ENCODE peak calls at places on chromosomes 13 and 19, in nine cellular contexts. One of them, this sample, is unnamed.

GRCh38 chr13:109870281-109871017 is 84.1 kb upstream of the IRS2 start:
- DNase-seq in AG04450: no peak
- DNase-seq in fibroblast of lung: no peak
- DNase-seq in breast epithelium: no peak
- DNase-seq in IMR-90: no peak
- DNase-seq in adrenal gland: no peak
- DNase-seq in left ventricle myocardium inferior: no peak
- DNase-seq in CD8-positive, alpha-beta T cell: no peak
- DNase-seq in endothelial cell of umbilical vein: no peak
- DNase-seq in this sample: no peak

GRCh38 chr19:41411682-41412265 is 14.2 kb downstream of the BCKDHA start:
- DNase-seq in AG04450: no peak
- DNase-seq in fibroblast of lung: no peak
- DNase-seq in breast epithelium: no peak
- DNase-seq in IMR-90: no peak
- DNase-seq in adrenal gland: peak
- DNase-seq in left ventricle myocardium inferior: peak
- DNase-seq in CD8-positive, alpha-beta T cell: no peak
- DNase-seq in endothelial cell of umbilical vein: no peak
- DNase-seq in this sample: no peak

GRCh38 chr19:41303941-41304340 is 6.0 kb upstream of the CCDC97 start:
- DNase-seq in AG04450: no peak
- DNase-seq in fibroblast of lung: no peak
- DNase-seq in breast epithelium: no peak
- DNase-seq in IMR-90: no peak
- DNase-seq in adrenal gland: no peak
- DNase-seq in left ventricle myocardium inferior: no peak
- DNase-seq in CD8-positive, alpha-beta T cell: no peak
- DNase-seq in endothelial cell of umbilical vein: no peak
- DNase-seq in this sample: no peak

GRCh38 chr19:28710278-28710677 is 502.7 kb downstream of the UQCRFS1 start:
- DNase-seq in AG04450: peak
- DNase-seq in fibroblast of lung: peak
- DNase-seq in breast epithelium: no peak
- DNase-seq in IMR-90: peak
- DNase-seq in adrenal gland: no peak
- DNase-seq in left ventricle myocardium inferior: no peak
- DNase-seq in CD8-positive, alpha-beta T cell: no peak
- DNase-seq in endothelial cell of umbilical vein: peak
- DNase-seq in this sample: no peak

GRCh38 chr19:6772028-6772865 is at the start of gene VAV1:
- DNase-seq in AG04450: no peak
- DNase-seq in fibroblast of lung: no peak
- DNase-seq in breast epithelium: no peak
- DNase-seq in IMR-90: no peak
- DNase-seq in adrenal gland: peak
- DNase-seq in left ventricle myocardium inferior: peak
- DNase-seq in CD8-positive, alpha-beta T cell: peak
- DNase-seq in endothelial cell of umbilical vein: no peak
- DNase-seq in this sample: no peak

GRCh38 chr13:100269837-100270236 is 180.9 kb downstream of the PCCA start:
- DNase-seq in AG04450: peak
- DNase-seq in fibroblast of lung: peak
- DNase-seq in breast epithelium: no peak
- DNase-seq in IMR-90: peak
- DNase-seq in adrenal gland: peak
- DNase-seq in left ventricle myocardium inferior: peak
- DNase-seq in CD8-positive, alpha-beta T cell: no peak
- DNase-seq in endothelial cell of umbilical vein: peak
- DNase-seq in this sample: peak

GRCh38 chr19:49347835-49348234 is 12.6 kb downstream of the CD37 start:
- DNase-seq in AG04450: no peak
- DNase-seq in fibroblast of lung: peak
- DNase-seq in breast epithelium: no peak
- DNase-seq in IMR-90: peak
- DNase-seq in adrenal gland: no peak
- DNase-seq in left ventricle myocardium inferior: no peak
- DNase-seq in CD8-positive, alpha-beta T cell: no peak
- DNase-seq in endothelial cell of umbilical vein: peak
- DNase-seq in this sample: no peak

GRCh38 chr13:91031508-91031907 is 316.0 kb upstream of the MIR17HG start:
- DNase-seq in AG04450: no peak
- DNase-seq in fibroblast of lung: no peak
- DNase-seq in breast epithelium: no peak
- DNase-seq in IMR-90: no peak
- DNase-seq in adrenal gland: no peak
- DNase-seq in left ventricle myocardium inferior: no peak
- DNase-seq in CD8-positive, alpha-beta T cell: no peak
- DNase-seq in endothelial cell of umbilical vein: no peak
- DNase-seq in this sample: no peak

GRCh38 chr13:78137404-78138142 is 218.9 kb upstream of the EDNRB start:
- DNase-seq in AG04450: peak
- DNase-seq in fibroblast of lung: peak
- DNase-seq in breast epithelium: no peak
- DNase-seq in IMR-90: peak
- DNase-seq in adrenal gland: no peak
- DNase-seq in left ventricle myocardium inferior: no peak
- DNase-seq in CD8-positive, alpha-beta T cell: no peak
- DNase-seq in endothelial cell of umbilical vein: peak
- DNase-seq in this sample: no peak

GRCh38 chr13:60282708-60283107 is 114.3 kb upstream of the TDRD3 start:
- DNase-seq in AG04450: no peak
- DNase-seq in fibroblast of lung: no peak
- DNase-seq in breast epithelium: no peak
- DNase-seq in IMR-90: no peak
- DNase-seq in adrenal gland: no peak
- DNase-seq in left ventricle myocardium inferior: no peak
- DNase-seq in CD8-positive, alpha-beta T cell: no peak
- DNase-seq in endothelial cell of umbilical vein: no peak
- DNase-seq in this sample: no peak

GRCh38 chr13:113630296-113630695 is 27.7 kb downstream of the ATP4B start:
- DNase-seq in AG04450: no peak
- DNase-seq in fibroblast of lung: no peak
- DNase-seq in breast epithelium: peak
- DNase-seq in IMR-90: no peak
- DNase-seq in adrenal gland: no peak
- DNase-seq in left ventricle myocardium inferior: peak
- DNase-seq in CD8-positive, alpha-beta T cell: no peak
- DNase-seq in endothelial cell of umbilical vein: no peak
- DNase-seq in this sample: no peak

GRCh38 chr13:48828962-48829405 is 146.7 kb upstream of the FNDC3A start:
- DNase-seq in AG04450: no peak
- DNase-seq in fibroblast of lung: peak
- DNase-seq in breast epithelium: no peak
- DNase-seq in IMR-90: peak
- DNase-seq in adrenal gland: no peak
- DNase-seq in left ventricle myocardium inferior: no peak
- DNase-seq in CD8-positive, alpha-beta T cell: no peak
- DNase-seq in endothelial cell of umbilical vein: no peak
- DNase-seq in this sample: no peak

GRCh38 chr19:17564783-17565182 is 9.3 kb downstream of the COLGALT1 start:
- DNase-seq in AG04450: no peak
- DNase-seq in fibroblast of lung: no peak
- DNase-seq in breast epithelium: no peak
- DNase-seq in IMR-90: no peak
- DNase-seq in adrenal gland: no peak
- DNase-seq in left ventricle myocardium inferior: no peak
- DNase-seq in CD8-positive, alpha-beta T cell: no peak
- DNase-seq in endothelial cell of umbilical vein: no peak
- DNase-seq in this sample: no peak
- TF ChIP-seq CTCF in AG04450: no peak
- TF ChIP-seq CTCF in fibroblast of lung: no peak
- TF ChIP-seq CTCF in breast epithelium: no peak
- TF ChIP-seq CTCF in IMR-90: no peak
- TF ChIP-seq CTCF in adrenal gland: no peak
- TF ChIP-seq CTCF in left ventricle myocardium inferior: no peak
- TF ChIP-seq CTCF in CD8-positive, alpha-beta T cell: no peak
- TF ChIP-seq CTCF in endothelial cell of umbilical vein: no peak
- TF ChIP-seq CTCF in this sample: no peak

GRCh38 chr19:13281567-13282291 is 131.5 kb downstream of the IER2 start:
- DNase-seq in AG04450: no peak
- DNase-seq in fibroblast of lung: no peak
- DNase-seq in breast epithelium: no peak
- DNase-seq in IMR-90: no peak
- DNase-seq in adrenal gland: no peak
- DNase-seq in left ventricle myocardium inferior: no peak
- DNase-seq in CD8-positive, alpha-beta T cell: no peak
- DNase-seq in endothelial cell of umbilical vein: no peak
- DNase-seq in this sample: no peak

GRCh38 chr19:13282486-13283065 is 132.4 kb downstream of the IER2 start:
- DNase-seq in AG04450: no peak
- DNase-seq in fibroblast of lung: no peak
- DNase-seq in breast epithelium: no peak
- DNase-seq in IMR-90: no peak
- DNase-seq in adrenal gland: no peak
- DNase-seq in left ventricle myocardium inferior: no peak
- DNase-seq in CD8-positive, alpha-beta T cell: no peak
- DNase-seq in endothelial cell of umbilical vein: no peak
- DNase-seq in this sample: no peak

GRCh38 chr19:13275016-13275722 is 125.0 kb downstream of the IER2 start:
- DNase-seq in AG04450: no peak
- DNase-seq in fibroblast of lung: no peak
- DNase-seq in breast epithelium: no peak
- DNase-seq in IMR-90: no peak
- DNase-seq in adrenal gland: no peak
- DNase-seq in left ventricle myocardium inferior: no peak
- DNase-seq in CD8-positive, alpha-beta T cell: no peak
- DNase-seq in endothelial cell of umbilical vein: no peak
- DNase-seq in this sample: no peak

GRCh38 chr19:13277104-13277809 is 127.0 kb downstream of the IER2 start:
- DNase-seq in AG04450: peak
- DNase-seq in fibroblast of lung: peak
- DNase-seq in breast epithelium: no peak
- DNase-seq in IMR-90: peak
- DNase-seq in adrenal gland: peak
- DNase-seq in left ventricle myocardium inferior: peak
- DNase-seq in CD8-positive, alpha-beta T cell: peak
- DNase-seq in endothelial cell of umbilical vein: peak
- DNase-seq in this sample: no peak
- H3K4me3 ChIP-seq in AG04450: no peak
- H3K4me3 ChIP-seq in fibroblast of lung: no peak
- H3K4me3 ChIP-seq in breast epithelium: no peak
- H3K4me3 ChIP-seq in IMR-90: no peak
- H3K4me3 ChIP-seq in adrenal gland: no peak
- H3K4me3 ChIP-seq in left ventricle myocardium inferior: no peak
- H3K4me3 ChIP-seq in CD8-positive, alpha-beta T cell: peak
- H3K4me3 ChIP-seq in endothelial cell of umbilical vein: no peak
- H3K4me3 ChIP-seq in this sample: no peak

GRCh38 chr19:47093254-47093653 is 20.3 kb downstream of the ZC3H4 start:
- DNase-seq in AG04450: no peak
- DNase-seq in fibroblast of lung: no peak
- DNase-seq in breast epithelium: no peak
- DNase-seq in IMR-90: no peak
- DNase-seq in adrenal gland: no peak
- DNase-seq in left ventricle myocardium inferior: no peak
- DNase-seq in CD8-positive, alpha-beta T cell: no peak
- DNase-seq in endothelial cell of umbilical vein: no peak
- DNase-seq in this sample: no peak

GRCh38 chr19:47096721-47097120 is 16.9 kb downstream of the ZC3H4 start:
- DNase-seq in AG04450: no peak
- DNase-seq in fibroblast of lung: no peak
- DNase-seq in breast epithelium: no peak
- DNase-seq in IMR-90: no peak
- DNase-seq in adrenal gland: no peak
- DNase-seq in left ventricle myocardium inferior: peak
- DNase-seq in CD8-positive, alpha-beta T cell: no peak
- DNase-seq in endothelial cell of umbilical vein: no peak
- DNase-seq in this sample: no peak

GRCh38 chr19:47093841-47094240 is 19.7 kb downstream of the ZC3H4 start:
- DNase-seq in AG04450: no peak
- DNase-seq in fibroblast of lung: no peak
- DNase-seq in breast epithelium: no peak
- DNase-seq in IMR-90: no peak
- DNase-seq in adrenal gland: no peak
- DNase-seq in left ventricle myocardium inferior: no peak
- DNase-seq in CD8-positive, alpha-beta T cell: no peak
- DNase-seq in endothelial cell of umbilical vein: no peak
- DNase-seq in this sample: no peak

GRCh38 chr19:47095707-47096704 is 17.6 kb downstream of the ZC3H4 start:
- DNase-seq in AG04450: no peak
- DNase-seq in fibroblast of lung: peak
- DNase-seq in breast epithelium: peak
- DNase-seq in IMR-90: no peak
- DNase-seq in adrenal gland: no peak
- DNase-seq in left ventricle myocardium inferior: peak
- DNase-seq in CD8-positive, alpha-beta T cell: no peak
- DNase-seq in endothelial cell of umbilical vein: no peak
- DNase-seq in this sample: peak

DNA sequence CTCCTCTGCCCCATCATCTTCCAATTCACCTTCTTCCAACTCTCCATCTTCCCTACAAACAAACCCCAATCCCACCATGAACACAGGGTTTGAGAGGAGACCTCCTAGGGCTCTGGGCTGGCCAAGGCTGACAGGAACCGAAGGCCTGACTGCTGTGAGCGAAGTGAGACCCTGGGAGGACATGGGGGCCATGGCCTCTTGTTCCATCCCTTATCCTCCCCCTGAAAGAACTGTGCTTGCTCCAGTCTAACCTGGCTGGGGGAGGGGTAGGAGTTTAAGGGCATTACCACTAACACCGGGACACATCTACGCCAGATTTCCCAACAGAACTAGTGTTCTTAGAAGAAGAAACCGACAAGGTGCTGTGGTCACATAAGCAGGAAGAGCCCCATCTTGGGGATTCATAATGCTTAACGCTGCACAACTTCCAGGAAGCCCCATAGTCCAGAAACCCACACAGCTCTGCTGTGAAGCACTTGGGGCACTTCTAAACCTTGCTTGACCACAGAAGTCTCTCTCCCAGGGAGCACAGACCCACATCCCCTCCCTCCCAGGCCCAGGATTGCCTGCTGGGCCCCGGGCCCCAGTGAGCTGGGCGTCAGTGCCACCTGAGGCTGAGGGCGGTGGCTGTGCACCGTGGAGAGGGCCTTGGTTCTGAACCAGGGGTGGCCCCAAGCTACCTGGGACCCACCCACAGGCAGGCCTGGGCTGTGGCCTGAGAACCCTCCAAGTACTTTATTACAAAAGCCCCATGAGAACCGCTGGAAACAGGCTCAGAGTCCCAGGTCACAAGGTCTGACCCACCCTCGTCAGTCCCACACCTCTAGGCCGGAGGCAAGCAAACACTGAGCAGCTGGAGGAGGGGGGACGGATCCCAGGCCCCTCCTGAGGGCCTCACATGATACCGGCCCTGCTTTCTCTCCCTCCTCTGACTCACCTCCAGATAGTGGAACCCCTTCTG is 18.7 kb downstream of the ZC3H4 start:
- DNase-seq in AG04450: no peak
- DNase-seq in fibroblast of lung: peak
- DNase-seq in breast epithelium: no peak
- DNase-seq in IMR-90: no peak
- DNase-seq in adrenal gland: no peak
- DNase-seq in left ventricle myocardium inferior: no peak
- DNase-seq in CD8-positive, alpha-beta T cell: no peak
- DNase-seq in endothelial cell of umbilical vein: no peak
- DNase-seq in this sample: no peak
- H3K27ac ChIP-seq in AG04450: peak
- H3K27ac ChIP-seq in fibroblast of lung: peak
- H3K27ac ChIP-seq in breast epithelium: peak
- H3K27ac ChIP-seq in IMR-90: no peak
- H3K27ac ChIP-seq in adrenal gland: peak
- H3K27ac ChIP-seq in left ventricle myocardium inferior: peak
- H3K27ac ChIP-seq in CD8-positive, alpha-beta T cell: peak
- H3K27ac ChIP-seq in endothelial cell of umbilical vein: no peak
- H3K27ac ChIP-seq in this sample: peak

GRCh38 chr19:8699908-8700307 is 1.3 kb upstream of the ACTL9 start:
- DNase-seq in AG04450: no peak
- DNase-seq in fibroblast of lung: no peak
- DNase-seq in breast epithelium: no peak
- DNase-seq in IMR-90: no peak
- DNase-seq in adrenal gland: no peak
- DNase-seq in left ventricle myocardium inferior: no peak
- DNase-seq in CD8-positive, alpha-beta T cell: no peak
- DNase-seq in endothelial cell of umbilical vein: no peak
- DNase-seq in this sample: no peak
- TF ChIP-seq CTCF in AG04450: no peak
- TF ChIP-seq CTCF in fibroblast of lung: no peak
- TF ChIP-seq CTCF in breast epithelium: no peak
- TF ChIP-seq CTCF in IMR-90: no peak
- TF ChIP-seq CTCF in adrenal gland: no peak
- TF ChIP-seq CTCF in left ventricle myocardium inferior: no peak
- TF ChIP-seq CTCF in CD8-positive, alpha-beta T cell: no peak
- TF ChIP-seq CTCF in endothelial cell of umbilical vein: no peak
- TF ChIP-seq CTCF in this sample: no peak

This sample was measured in right atrium auricular region.